ENCODE peak calls at places on chromosomes 6 and 20, in five cellular contexts. K, V, I, L and H are unnamed samples.

GRCh38 chr6:4936681-4937041 is 67.2 kb downstream of the RPP40 start:
- DNase-seq in V (peak), I (no peak), K (no peak), L (no peak), H (no peak)

GRCh38 chr6:30061766-30062458 is 847 bp downstream of the POLR1H start:
- DNase-seq in I (no peak), K (peak), V (no peak), L (peak), H (peak)

GRCh38 chr6:127053032-127053908 is 65.2 kb upstream of the RSPO3 start:
- DNase-seq in V (no peak), K (no peak), L (no peak), I (no peak), H (no peak)

GRCh38 chr20:38601216-38602184 is at the start of gene ARHGAP40:
- DNase-seq in L (peak), I (no peak), K (no peak), V (peak), H (peak)

GRCh38 chr6:31792741-31793140 is 2.8 kb downstream of the VARS1 start:
- DNase-seq in L (peak), I (no peak), V (no peak), K (no peak), H (no peak)

GRCh38 chr20:49534314-49534713 is 33.6 kb downstream of the PTGIS start:
- DNase-seq in I (no peak), V (peak), K (peak), L (no peak), H (peak)

GRCh38 chr6:15464211-15464725 is 198.6 kb downstream of the DTNBP1 start:
- DNase-seq in K (peak), L (no peak), V (peak), I (no peak), H (peak)

GRCh38 chr6:41053056-41053455 is at the start of gene APOBEC2:
- DNase-seq in K (no peak), L (no peak), I (no peak), V (peak), H (peak)

GRCh38 chr6:137647762-137648412 is 153.7 kb upstream of the OLIG3 start:
- DNase-seq in I (no peak), V (no peak), K (no peak), L (no peak), H (no peak)

GRCh38 chr6:4459032-4459431 is 317.2 kb upstream of the CDYL start:
- DNase-seq in K (no peak), L (no peak), V (no peak), I (no peak), H (no peak)

GRCh38 chr6:28488916-28489365 is 26.7 kb downstream of the GPX6 start:
- DNase-seq in V (peak), K (no peak), I (no peak), L (no peak), H (no peak)

GRCh38 chr6:74366634-74367033 is 670.6 kb downstream of the CD109 start:
- DNase-seq in V (no peak), K (no peak), I (no peak), L (no peak), H (no peak)

GRCh38 chr6:70563540-70563939 is 3.2 kb upstream of the SDHAF4 start:
- DNase-seq in I (no peak), K (no peak), V (no peak), L (no peak), H (no peak)

GRCh38 chr6:28212510-28213212 is 12.4 kb upstream of the ZSCAN9 start:
- DNase-seq in I (no peak), K (no peak), L (no peak), V (peak), H (no peak)

GRCh38 chr6:31935829-31936228 is 8.3 kb downstream of the C2 start:
- DNase-seq in K (no peak), V (no peak), L (no peak), I (no peak), H (no peak)

GRCh38 chr6:87297115-87297514 is 25.3 kb upstream of the SMIM8 start:
- DNase-seq in I (no peak), L (no peak), V (no peak), K (no peak), H (no peak)

GRCh38 chr6:67175091-67175490 is 1460.0 kb upstream of the ADGRB3 start:
- DNase-seq in V (no peak), K (no peak), L (no peak), I (no peak), H (no peak)
- H3K27ac ChIP-seq in V (no peak), K (no peak), L (no peak), I (no peak), H (no peak)

DNA sequence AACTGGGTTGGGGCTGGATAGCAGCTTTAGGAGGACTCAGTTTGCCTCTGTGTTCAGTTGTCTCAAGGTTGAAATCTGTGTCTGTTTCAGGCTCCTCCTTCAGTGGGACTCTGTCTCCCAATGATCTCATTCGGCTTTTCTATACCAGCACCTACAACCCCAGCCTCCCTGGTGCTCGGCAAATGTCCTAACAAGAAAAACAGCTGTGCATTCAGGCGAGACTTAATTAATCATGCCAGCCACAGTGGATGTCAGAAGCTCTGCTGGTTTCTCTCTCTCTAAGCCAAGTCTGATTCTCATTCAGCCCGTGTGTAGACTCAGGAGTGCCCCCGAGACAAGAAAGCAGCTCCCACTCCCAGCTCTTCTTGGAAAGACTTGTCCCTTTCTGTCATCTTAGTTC is 46.8 kb downstream of the SUN5 start:
- DNase-seq in L (no peak), K (no peak), V (no peak), I (no peak), H (no peak)
- TF ChIP-seq CTCF in L (no peak), K (no peak), V (no peak), I (no peak), H (no peak)

GRCh38 chr6:157282279-157282678 is 41.0 kb downstream of the TMEM242 start:
- DNase-seq in I (no peak), V (no peak), L (no peak), K (no peak), H (no peak)

GRCh38 chr6:157285422-157285779 is 37.9 kb downstream of the TMEM242 start:
- DNase-seq in V (no peak), L (no peak), I (no peak), K (no peak), H (no peak)

GRCh38 chr6:157284738-157285421 is 38.4 kb downstream of the TMEM242 start:
- DNase-seq in V (no peak), I (no peak), K (no peak), L (no peak), H (no peak)

GRCh38 chr6:157283330-157283898 is 39.9 kb downstream of the TMEM242 start:
- DNase-seq in K (no peak), V (no peak), I (no peak), L (no peak), H (no peak)

GRCh38 chr6:157283900-157284737 is 39.2 kb downstream of the TMEM242 start:
- DNase-seq in V (no peak), K (no peak), L (no peak), I (no peak), H (no peak)
- H3K4me3 ChIP-seq in V (no peak), K (no peak), L (no peak), I (no peak), H (no peak)

GRCh38 chr20:35048739-35049138 is 43.9 kb downstream of the TRPC4AP start:
- DNase-seq in L (no peak), I (no peak), K (no peak), V (peak), H (no peak)

GRCh38 chr20:35054804-35055203 is 37.8 kb downstream of the TRPC4AP start:
- DNase-seq in K (no peak), I (no peak), L (no peak), V (no peak), H (no peak)

GRCh38 chr20:35055445-35056276 is 36.9 kb downstream of the TRPC4AP start:
- DNase-seq in I (peak), K (no peak), L (no peak), V (no peak), H (no peak)

GRCh38 chr20:35049776-35050352 is 42.7 kb downstream of the TRPC4AP start:
- DNase-seq in V (no peak), L (no peak), I (no peak), K (no peak), H (no peak)
- H3K27ac ChIP-seq in V (no peak), L (no peak), I (no peak), K (no peak), H (no peak)